ENCODE peak calls at places on chromosomes 5 and 9, in nine cellular contexts. E, T, I, N, Y, W, V, Q and J are unnamed samples.

GRCh38 chr9:92170848-92171247 is 55.6 kb upstream of the SPTLC1 start:
- DNase-seq in E (no peak), T (no peak), I (no peak), N (no peak), Y (no peak), W (no peak), V (no peak), Q (no peak), J (no peak)

GRCh38 chr5:34511915-34512314 is 144.2 kb upstream of the RAI14 start:
- DNase-seq in E (no peak), T (no peak), I (no peak), N (no peak), Y (no peak), W (no peak), V (no peak), Q (no peak), J (no peak)

GRCh38 chr5:1874348-1874747 is 8.4 kb downstream of the IRX4 start:
- DNase-seq in E (peak; percentile 41), T (no peak), I (no peak), N (no peak), Y (no peak), W (no peak), V (no peak), Q (no peak), J (no peak)

GRCh38 chr5:128224336-128224735 is 140.8 kb downstream of the SLC12A2 start:
- DNase-seq in E (no peak), T (no peak), I (no peak), N (no peak), Y (no peak), W (no peak), V (no peak), Q (no peak), J (no peak)

GRCh38 chr9:136576269-136576626 is 30.4 kb upstream of the NOTCH1 start:
- DNase-seq in E (no peak), T (peak; percentile 80), I (no peak), N (no peak), Y (no peak), W (no peak), V (no peak), Q (no peak), J (no peak)

GRCh38 chr5:3391210-3391609 is 204.4 kb upstream of the IRX1 start:
- DNase-seq in E (no peak), T (no peak), I (no peak), N (no peak), Y (no peak), W (no peak), V (no peak), Q (no peak), J (no peak)

GRCh38 chr5:131740477-131740876 is 56.3 kb downstream of the FNIP1 start:
- DNase-seq in E (no peak), T (no peak), I (no peak), N (no peak), Y (no peak), W (no peak), V (no peak), Q (no peak), J (no peak)

GRCh38 chr9:36316629-36317317 is 58.5 kb upstream of the GNE start:
- DNase-seq in E (no peak), T (no peak), I (no peak), N (no peak), Y (peak; percentile 1), W (no peak), V (no peak), Q (no peak), J (no peak)